ENCODE peak calls at places on chromosomes 12 and 14, in seven cellular contexts. U is IMR-90, G is HCT116, E is stomach, K is uterus, P is transverse colon, X is A549. J is an unnamed sample.

GRCh38 chr14:38342803-38343202 is 86.9 kb upstream of the CLEC14A start:
- DNase-seq in U (peak; percentile 96), G (no peak), E (no peak), K (no peak), P (no peak), X (no peak), J (peak; percentile 55)

GRCh38 chr12:115377230-115377629 is 693.3 kb upstream of the TBX3 start:
- DNase-seq in U (no peak), G (no peak), E (no peak), K (no peak), P (no peak), X (no peak), J (no peak)

GRCh38 chr14:23568021-23568599 is 519 bp upstream of the AP1G2 start:
- DNase-seq in U (no peak), G (no peak), E (no peak), K (no peak), P (no peak), X (no peak), J (no peak)

GRCh38 chr14:94370524-94370910 is 17.9 kb downstream of the SERPINA1 start:
- DNase-seq in U (no peak), G (no peak), E (no peak), K (no peak), P (no peak), X (no peak), J (no peak)

GRCh38 chr12:56518570-56518969 is 3.0 kb upstream of the RBMS2 start:
- DNase-seq in U (peak; percentile 66), G (no peak), E (no peak), K (no peak), P (no peak), X (no peak), J (no peak)

GRCh38 chr14:33794791-33795300 is 156.0 kb downstream of the EGLN3 start:
- DNase-seq in U (no peak), G (no peak), E (no peak), K (no peak), P (no peak), X (no peak), J (no peak)

GRCh38 chr14:52363969-52364368 is 49.9 kb downstream of the PTGER2 start:
- DNase-seq in U (no peak), G (no peak), E (no peak), K (no peak), P (no peak), X (no peak), J (no peak)

GRCh38 chr12:30926243-30927209 is at the start of gene TSPAN11:
- DNase-seq in U (peak; percentile 26), G (no peak), E (no peak), K (no peak), P (no peak), X (no peak), J (no peak)

GRCh38 chr12:2537868-2538541 is 256.8 kb upstream of the FKBP4 start:
- DNase-seq in U (no peak), G (no peak), E (no peak), K (no peak), P (no peak), X (no peak), J (no peak)

GRCh38 chr12:56188786-56189335 is 422 bp downstream of the SMARCC2 start:
- DNase-seq in U (no peak), G (no peak), E (no peak), K (no peak), P (no peak), X (peak; percentile 36), J (peak; percentile 87)

GRCh38 chr14:54643696-54644176 is 76.8 kb downstream of the SAMD4A start:
- DNase-seq in U (no peak), G (no peak), E (no peak), K (no peak), P (no peak), X (no peak), J (no peak)

GRCh38 chr14:99899578-99900178 is 106.5 kb downstream of the EML1 start:
- DNase-seq in U (peak; percentile 47), G (peak; percentile 8), E (no peak), K (no peak), P (no peak), X (no peak), J (no peak)

GRCh38 chr12:129404556-129404955 is 499.3 kb downstream of the TMEM132D start:
- DNase-seq in U (no peak), G (no peak), E (no peak), K (no peak), P (no peak), X (no peak), J (no peak)

GRCh38 chr12:45909041-45909713 is 81.2 kb downstream of the SCAF11 start:
- DNase-seq in U (peak; percentile 78), G (no peak), E (no peak), K (no peak), P (no peak), X (no peak), J (no peak)

GRCh38 chr12:131111446-131111845 is 157.7 kb downstream of the ADGRD1 start:
- DNase-seq in U (no peak), G (no peak), E (no peak), K (no peak), P (no peak), X (no peak), J (no peak)

GRCh38 chr12:62983594-62983993 is 48.6 kb upstream of the PPM1H start:
- DNase-seq in U (no peak), G (peak; percentile 6), E (peak; percentile 58), K (no peak), P (no peak), X (no peak), J (no peak)

GRCh38 chr14:38592764-38593442 is 337.0 kb upstream of the CLEC14A start:
- DNase-seq in U (no peak), G (no peak), E (no peak), K (no peak), P (no peak), X (no peak), J (no peak)

GRCh38 chr12:24839268-24839791 is 109.6 kb downstream of the BCAT1 start:
- DNase-seq in U (no peak), G (no peak), E (no peak), K (no peak), P (peak; percentile 14), X (no peak), J (no peak)

GRCh38 chr14:56122306-56122705 is 4.1 kb downstream of the PELI2 start:
- DNase-seq in U (peak; percentile 17), G (no peak), E (no peak), K (no peak), P (no peak), X (no peak), J (no peak)
- TF ChIP-seq CTCF in U (no peak), G (no peak), E (no peak), K (no peak), P (no peak), X (no peak), J (no peak)

GRCh38 chr12:11832100-11832499 is 182.6 kb downstream of the ETV6 start:
- DNase-seq in U (no peak), G (no peak), E (no peak), K (no peak), P (no peak), X (no peak), J (no peak)

GRCh38 chr12:11834925-11835324 is 185.5 kb downstream of the ETV6 start:
- DNase-seq in U (no peak), G (no peak), E (no peak), K (no peak), P (no peak), X (no peak), J (no peak)

GRCh38 chr12:11836282-11836963 is 186.9 kb downstream of the ETV6 start:
- DNase-seq in U (no peak), G (no peak), E (peak; percentile 50), K (no peak), P (peak; percentile 71), X (no peak), J (peak; percentile 89)

GRCh38 chr12:11833174-11833895 is 183.9 kb downstream of the ETV6 start:
- DNase-seq in U (no peak), G (no peak), E (no peak), K (no peak), P (no peak), X (no peak), J (no peak)

GRCh38 chr12:11834104-11834812 is 184.8 kb downstream of the ETV6 start:
- DNase-seq in U (peak; percentile 41), G (no peak), E (no peak), K (no peak), P (no peak), X (no peak), J (no peak)
- TF ChIP-seq POLR2A in U (no peak), G (no peak), E (no peak), K (no peak), P (no peak), X (no peak), J (no peak)

GRCh38 chr14:85878874-85879273 is 348.9 kb downstream of the FLRT2 start:
- DNase-seq in U (no peak), G (no peak), E (no peak), K (no peak), P (no peak), X (no peak), J (no peak)
- H3K9me3 ChIP-seq in U (no peaks in the 10 kb centered on the region), G (peaks cover 8% of the 10 kb centered on the region), E (no peaks in the 10 kb centered on the region), K (no peaks in the 10 kb centered on the region), P (no peaks in the 10 kb centered on the region), X (no peaks in the 10 kb centered on the region), J (no peaks in the 10 kb centered on the region)

GRCh38 chr12:98974767-98975381 is 329.8 kb downstream of the APAF1 start:
- DNase-seq in U (no peak), G (no peak), E (no peak), K (no peak), P (no peak), X (no peak), J (no peak)

GRCh38 chr12:98970950-98971349 is 325.9 kb downstream of the APAF1 start:
- DNase-seq in U (no peak), G (no peak), E (no peak), K (no peak), P (no peak), X (no peak), J (no peak)

GRCh38 chr12:98973395-98973794 is 328.3 kb downstream of the APAF1 start:
- DNase-seq in U (no peak), G (peak; percentile 37), E (no peak), K (no peak), P (no peak), X (no peak), J (no peak)

GRCh38 chr12:98970210-98970609 is 325.1 kb downstream of the APAF1 start:
- DNase-seq in U (no peak), G (no peak), E (no peak), K (no peak), P (no peak), X (no peak), J (no peak)

GRCh38 chr12:98968896-98969295 is 323.8 kb downstream of the APAF1 start:
- DNase-seq in U (no peak), G (no peak), E (no peak), K (peak; percentile 63), P (no peak), X (no peak), J (no peak)
- TF ChIP-seq CTCF in U (no peak), G (no peak), E (no peak), K (no peak), P (no peak), X (no peak), J (no peak)